ENCODE peak calls at places on chromosomes 12 and 14, in four cellular contexts. O is AG04449, E is GM23338, X is activated B cell treated with CpG ODN at 0.5 μM for 24 hours. P is an unnamed sample.

GRCh38 chr14:61140271-61140670 is 140.9 kb downstream of the TMEM30B start:
- DNase-seq in O (no peak), E (no peak), X (no peak), P (no peak)

GRCh38 chr12:99704036-99704435 is 56.5 kb downstream of the GARIN6 start:
- DNase-seq in O (no peak), E (no peak), X (no peak), P (no peak)

GRCh38 chr12:7723926-7724325 is 12.7 kb downstream of the DPPA3 start:
- DNase-seq in O (no peak), E (no peak), X (no peak), P (no peak)

GRCh38 chr12:32125455-32126084 is 18.9 kb downstream of the BICD1 start:
- DNase-seq in O (no peak), E (no peak), X (no peak), P (no peak)

GRCh38 chr12:124347805-124348658 is 53.1 kb downstream of the RFLNA start:
- DNase-seq in O (no peak), E (peak), X (peak), P (no peak)

GRCh38 chr14:92861856-92862807 is 60.8 kb upstream of the CHGA start:
- DNase-seq in O (no peak), E (no peak), X (no peak), P (no peak)

GRCh38 chr12:93442411-93443340 is 929 bp upstream of the UBE2N start:
- DNase-seq in O (no peak), E (no peak), X (no peak), P (peak)

GRCh38 chr12:90621927-90622326 is 333.0 kb downstream of the CCER1 start:
- DNase-seq in O (peak), E (no peak), X (no peak), P (no peak)

GRCh38 chr12:47896633-47897032 is 8.2 kb downstream of the VDR start:
- DNase-seq in O (no peak), E (peak), X (no peak), P (no peak)

GRCh38 chr14:63186453-63186852 is 17.8 kb upstream of the RHOJ start:
- DNase-seq in O (no peak), E (no peak), X (no peak), P (no peak)

GRCh38 chr14:52175982-52176502 is 91.5 kb upstream of the PTGDR start:
- DNase-seq in O (no peak), E (no peak), X (peak), P (no peak)

GRCh38 chr14:104558231-104559042 is 21.1 kb upstream of the C14orf180 start:
- DNase-seq in O (no peak), E (no peak), X (no peak), P (no peak)

GRCh38 chr12:7450667-7451066 is 6.7 kb upstream of the CD163L1 start:
- DNase-seq in O (no peak), E (peak), X (no peak), P (no peak)

GRCh38 chr12:109387425-109388166 is 39.9 kb downstream of the MYO1H start:
- DNase-seq in O (no peak), E (peak), X (no peak), P (no peak)

GRCh38 chr12:3275171-3276041 is 198.2 kb downstream of the TSPAN9 start:
- DNase-seq in O (no peak), E (peak), X (peak), P (no peak)

GRCh38 chr14:61438860-61439765 is 117.7 kb downstream of the PRKCH start:
- DNase-seq in O (no peak), E (peak), X (no peak), P (no peak)

GRCh38 chr14:103398427-103399195 is 13.4 kb downstream of the MARK3 start:
- DNase-seq in O (no peak), E (no peak), X (no peak), P (no peak)

GRCh38 chr12:54744590-54744989 is 96.4 kb upstream of the DCD start:
- DNase-seq in O (no peak), E (no peak), X (no peak), P (no peak)

GRCh38 chr12:109673379-109673778 is 40.2 kb upstream of the FAM222A start:
- DNase-seq in O (no peak), E (no peak), X (no peak), P (no peak)

GRCh38 chr12:53103860-53104305 is 597 bp downstream of the SOAT2 start:
- DNase-seq in O (no peak), E (no peak), X (no peak), P (no peak)

GRCh38 chr12:105485321-105485910 is 154.9 kb downstream of the C12orf75 start:
- DNase-seq in O (no peak), E (no peak), X (no peak), P (peak)

DNA sequence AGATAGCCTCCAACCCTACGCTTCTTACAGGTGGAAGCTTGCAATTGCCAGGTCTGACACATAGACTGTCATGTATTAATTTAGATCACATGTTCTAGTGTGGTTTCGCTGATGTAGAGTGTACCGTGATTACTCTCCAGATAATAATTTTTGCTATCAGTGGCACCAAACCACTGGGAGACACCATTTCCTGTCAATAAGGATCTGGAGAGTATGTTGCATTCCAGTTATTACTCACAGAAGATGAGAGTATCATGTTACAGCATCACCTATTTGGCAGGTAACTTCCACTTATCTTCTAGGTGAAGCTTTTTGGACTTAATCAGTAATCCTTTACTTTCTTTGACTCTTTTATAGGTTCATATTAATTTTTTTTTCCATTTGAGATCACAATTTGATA is 147.2 kb downstream of the HELB start:
- DNase-seq in O (no peak), E (no peak), X (no peak), P (no peak)
- TF ChIP-seq CTCF in O (no peak), E (no peak), X (no peak), P (no peak)

DNA sequence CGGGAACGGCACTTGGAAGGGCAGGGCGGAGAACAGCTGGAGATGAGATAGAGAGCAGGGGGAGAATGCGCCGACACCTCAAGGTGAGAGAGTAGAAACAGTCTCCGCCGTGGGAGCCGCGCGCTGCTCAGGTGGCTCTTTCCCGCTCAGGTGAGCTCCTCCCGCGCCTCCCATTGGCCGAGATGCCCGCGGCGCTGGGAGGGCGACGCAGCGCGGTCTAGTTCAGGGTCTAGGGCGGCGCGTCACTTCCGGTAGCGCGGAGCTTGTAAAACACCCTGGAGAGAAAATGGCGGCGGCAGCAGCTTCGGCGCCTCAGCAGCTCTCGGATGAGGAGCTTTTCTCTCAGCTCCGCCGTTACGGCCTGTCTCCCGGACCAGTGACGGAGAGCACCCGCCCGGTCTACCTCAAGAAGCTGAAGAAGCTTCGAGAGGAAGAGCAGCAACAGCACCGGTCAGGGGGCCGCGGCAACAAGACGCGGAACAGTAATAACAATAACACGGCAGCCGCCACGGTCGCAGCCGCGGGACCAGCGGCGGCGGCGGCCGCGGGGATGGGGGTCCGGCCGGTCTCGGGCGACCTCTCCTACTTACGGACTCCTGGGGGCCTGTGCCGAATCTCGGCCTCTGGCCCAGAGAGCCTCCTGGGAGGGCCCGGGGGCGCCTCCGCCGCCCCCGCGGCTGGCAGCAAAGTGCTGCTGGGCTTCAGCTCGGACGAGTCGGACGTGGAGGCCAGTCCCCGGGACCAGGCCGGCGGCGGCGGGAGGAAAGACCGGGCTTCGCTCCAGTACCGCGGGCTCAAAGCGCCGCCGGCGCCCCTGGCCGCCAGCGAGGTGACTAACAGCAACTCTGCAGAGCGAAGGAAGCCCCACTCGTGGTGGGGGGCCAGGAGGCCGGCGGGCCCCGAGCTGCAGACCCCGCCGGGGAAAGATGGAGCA is at the start of gene LEMD3:
- DNase-seq in O (peak), E (peak), X (peak), P (peak)
- TF ChIP-seq CTCF in O (no peak), E (no peak), X (no peak), P (no peak)

DNA sequence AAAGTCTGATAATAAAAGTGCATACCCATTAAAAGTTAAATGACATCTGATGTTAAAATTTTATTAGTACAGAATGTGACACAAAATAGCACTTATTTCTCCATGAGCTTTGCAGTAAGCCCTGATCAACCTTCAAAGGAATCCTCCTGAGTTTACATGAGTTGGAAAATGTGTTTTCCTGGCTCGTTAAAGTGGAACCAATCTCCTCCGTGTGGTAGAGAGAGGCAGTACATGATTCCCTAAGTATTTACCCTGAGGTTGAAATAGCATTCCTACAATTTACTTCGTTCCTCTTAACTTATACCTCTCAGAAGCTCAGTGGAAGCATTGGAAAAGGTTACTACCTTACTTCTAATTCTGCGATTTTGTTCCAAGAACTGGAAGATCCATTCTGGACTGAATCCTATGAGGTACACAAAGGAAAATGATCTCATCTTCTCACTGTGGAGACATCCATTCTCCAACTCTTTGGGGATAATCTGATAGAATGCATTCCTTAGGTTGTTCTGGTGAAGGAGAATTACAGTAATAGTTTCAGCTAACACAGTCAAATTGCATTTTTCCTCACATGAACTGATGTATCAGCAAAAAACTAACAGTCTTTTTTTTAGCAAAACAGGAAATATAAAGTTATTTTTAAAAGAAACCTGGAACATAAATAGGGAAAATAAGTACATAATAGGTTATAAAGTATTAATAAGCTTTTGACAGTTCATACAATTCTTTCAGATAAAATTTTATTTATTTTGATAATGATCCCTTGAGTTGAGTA is 475.6 kb downstream of the PDZRN4 start:
- DNase-seq in O (no peak), E (peak), X (no peak), P (peak)
- TF ChIP-seq CTCF in O (no peak), E (peak), X (no peak), P (peak)

DNA sequence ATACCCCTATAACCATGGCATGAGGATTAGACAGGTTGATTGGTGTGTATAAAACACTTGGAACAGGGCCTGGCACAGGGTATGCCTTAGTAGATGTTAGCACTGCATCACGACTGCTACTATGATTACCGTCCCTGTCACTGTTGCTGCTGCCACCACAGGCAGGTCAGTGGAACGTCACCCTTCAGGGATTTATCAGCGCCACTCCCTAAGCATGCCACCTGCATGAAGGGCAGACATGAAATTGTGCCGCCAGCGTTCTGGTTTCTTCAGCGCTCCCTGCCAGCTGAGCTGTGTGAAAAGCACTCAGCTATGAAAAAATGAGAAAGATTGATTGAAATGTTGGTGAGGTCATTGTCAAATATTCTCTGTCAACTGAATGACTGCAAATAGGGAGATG is 477.0 kb downstream of the DPF3 start:
- DNase-seq in O (no peak), E (no peak), X (no peak), P (no peak)
- TF ChIP-seq CTCF in O (no peak), E (peak), X (no peak), P (peak)

DNA sequence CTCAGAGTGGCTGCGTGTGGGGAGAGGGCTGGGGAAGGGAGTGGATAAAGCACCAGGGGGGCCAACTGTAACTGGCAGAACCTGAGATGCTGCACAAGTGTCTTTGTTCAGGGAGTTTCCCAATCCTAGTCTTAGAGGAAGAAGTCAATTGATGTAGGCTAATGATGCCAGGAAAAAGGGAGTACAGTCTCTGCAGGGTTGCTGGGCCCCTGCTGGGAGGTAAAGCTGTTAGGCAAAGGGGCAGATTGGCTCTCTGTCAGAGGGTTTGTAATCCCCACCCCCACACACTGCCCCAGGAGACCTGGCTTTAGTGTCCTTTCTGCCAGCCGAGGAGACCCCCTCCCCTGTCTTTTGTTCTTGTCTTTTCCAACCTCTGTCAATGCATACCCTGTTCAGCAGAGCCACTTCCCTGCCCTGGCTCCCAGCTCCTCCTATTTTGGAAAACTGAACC is 178.4 kb downstream of the KCNA5 start:
- DNase-seq in O (no peak), E (peak), X (no peak), P (no peak)
- TF ChIP-seq CTCF in O (no peak), E (no peak), X (no peak), P (no peak)